ENCODE peak calls at places on chromosomes 7 and 10, in five cellular contexts. Q is body of pancreas, F is gastrocnemius medialis, G is heart left ventricle, P is heart right ventricle. B is an unnamed sample.

GRCh38 chr7:100621554-100621953 is 9.2 kb downstream of the MOSPD3 start:
- DNase-seq in Q (peak), F (no peak), G (no peak), P (no peak), B (no peak)

GRCh38 chr7:75639893-75640600 is 98.7 kb downstream of the HIP1 start:
- DNase-seq in Q (no peak), F (no peak), G (no peak), P (no peak), B (no peak)

GRCh38 chr7:47260270-47260669 is 321.6 kb downstream of the TNS3 start:
- DNase-seq in Q (no peak), F (no peak), G (no peak), P (no peak), B (no peak)

GRCh38 chr10:42942279-42942932 is 134.5 kb upstream of the RET start:
- DNase-seq in Q (no peak), F (no peak), G (no peak), P (no peak), B (no peak)

GRCh38 chr7:25857376-25858067 is 294.5 kb upstream of the NFE2L3 start:
- DNase-seq in Q (no peak), F (peak), G (no peak), P (no peak), B (no peak)

GRCh38 chr7:151891182-151891581 is 14.3 kb upstream of the PRKAG2 start:
- DNase-seq in Q (no peak), F (no peak), G (peak), P (no peak), B (no peak)

GRCh38 chr7:47046949-47047348 is 535.0 kb downstream of the TNS3 start:
- DNase-seq in Q (no peak), F (no peak), G (no peak), P (no peak), B (no peak)

GRCh38 chr7:149544028-149544427 is 46.4 kb upstream of the ZNF746 start:
- DNase-seq in Q (no peak), F (no peak), G (no peak), P (no peak), B (no peak)

GRCh38 chr7:111041577-111041976 is 49.4 kb upstream of the LRRN3 start:
- DNase-seq in Q (no peak), F (no peak), G (no peak), P (no peak), B (no peak)

GRCh38 chr10:71933651-71934050 is 30.5 kb upstream of the CHST3 start:
- DNase-seq in Q (no peak), F (no peak), G (no peak), P (no peak), B (no peak)

GRCh38 chr7:136399378-136399777 is 422.2 kb upstream of the MTPN start:
- DNase-seq in Q (no peak), F (no peak), G (no peak), P (no peak), B (no peak)

GRCh38 chr10:71074176-71074755 is 138.1 kb upstream of the UNC5B start:
- DNase-seq in Q (no peak), F (no peak), G (no peak), P (no peak), B (no peak)

GRCh38 chr10:62860946-62861345 is 44.8 kb upstream of the EGR2 start:
- DNase-seq in Q (peak), F (no peak), G (peak), P (no peak), B (no peak)

GRCh38 chr7:1137517-1138167 is 22.4 kb downstream of the ZFAND2A start:
- DNase-seq in Q (no peak), F (no peak), G (no peak), P (no peak), B (no peak)

GRCh38 chr10:129556316-129556715 is 89.3 kb downstream of the MGMT start:
- DNase-seq in Q (no peak), F (no peak), G (no peak), P (no peak), B (no peak)

GRCh38 chr7:151125835-151126481 is 39.7 kb downstream of the AGAP3 start:
- DNase-seq in Q (no peak), F (no peak), G (no peak), P (no peak), B (no peak)

GRCh38 chr7:119270045-119270464 is 1002.9 kb upstream of the KCND2 start:
- DNase-seq in Q (peak), F (peak), G (no peak), P (no peak), B (peak)

GRCh38 chr7:44750921-44751571 is 2.4 kb downstream of the ZMIZ2 start:
- DNase-seq in Q (no peak), F (no peak), G (no peak), P (peak), B (no peak)

GRCh38 chr7:21299766-21300165 is 128.1 kb upstream of the SP4 start:
- DNase-seq in Q (no peak), F (no peak), G (no peak), P (no peak), B (no peak)

GRCh38 chr7:86745019-86745745 is 101.5 kb downstream of the GRM3 start:
- DNase-seq in Q (peak), F (no peak), G (peak), P (peak), B (no peak)

GRCh38 chr7:113955157-113955556 is 36.3 kb upstream of the PPP1R3A start:
- DNase-seq in Q (no peak), F (no peak), G (no peak), P (no peak), B (no peak)

GRCh38 chr10:34137955-34138354 is 677.1 kb downstream of the PARD3 start:
- DNase-seq in Q (no peak), F (no peak), G (no peak), P (no peak), B (no peak)

GRCh38 chr7:1054438-1055083 is 10.2 kb downstream of the GPR146 start:
- DNase-seq in Q (no peak), F (no peak), G (peak), P (no peak), B (no peak)

GRCh38 chr10:69055241-69055640 is 32.7 kb upstream of the SRGN start:
- DNase-seq in Q (no peak), F (no peak), G (no peak), P (no peak), B (no peak)

GRCh38 chr7:140605337-140605736 is 35.3 kb downstream of the DENND2A start:
- DNase-seq in Q (no peak), F (no peak), G (no peak), P (no peak), B (no peak)

GRCh38 chr7:141558544-141559183 is 7.5 kb downstream of the AGK start:
- DNase-seq in Q (no peak), F (no peak), G (no peak), P (no peak), B (no peak)

GRCh38 chr10:76185476-76186255 is 754.2 kb downstream of the LRMDA start:
- DNase-seq in Q (peak), F (no peak), G (no peak), P (no peak), B (no peak)

GRCh38 chr10:3976718-3977117 is 191.7 kb upstream of the KLF6 start:
- DNase-seq in Q (no peak), F (no peak), G (no peak), P (no peak), B (no peak)
- H3K4me3 ChIP-seq in Q (no peak), F (no peak), G (no peak), P (no peak), B (no peak)

GRCh38 chr10:79034271-79034876 is 34.4 kb upstream of the ZMIZ1 start:
- DNase-seq in Q (no peak), F (no peak), G (no peak), P (no peak), B (no peak)

GRCh38 chr10:79038104-79038840 is 30.5 kb upstream of the ZMIZ1 start:
- DNase-seq in Q (no peak), F (no peak), G (no peak), P (no peak), B (no peak)

GRCh38 chr10:79044036-79044664 is 24.6 kb upstream of the ZMIZ1 start:
- DNase-seq in Q (no peak), F (no peak), G (no peak), P (no peak), B (no peak)

GRCh38 chr10:79042639-79043411 is 25.9 kb upstream of the ZMIZ1 start:
- DNase-seq in Q (no peak), F (no peak), G (no peak), P (no peak), B (no peak)

GRCh38 chr10:79038841-79039201 is 29.9 kb upstream of the ZMIZ1 start:
- DNase-seq in Q (no peak), F (peak), G (no peak), P (no peak), B (peak)
- H3K4me3 ChIP-seq in Q (no peak), F (no peak), G (no peak), P (no peak), B (no peak)

DNA sequence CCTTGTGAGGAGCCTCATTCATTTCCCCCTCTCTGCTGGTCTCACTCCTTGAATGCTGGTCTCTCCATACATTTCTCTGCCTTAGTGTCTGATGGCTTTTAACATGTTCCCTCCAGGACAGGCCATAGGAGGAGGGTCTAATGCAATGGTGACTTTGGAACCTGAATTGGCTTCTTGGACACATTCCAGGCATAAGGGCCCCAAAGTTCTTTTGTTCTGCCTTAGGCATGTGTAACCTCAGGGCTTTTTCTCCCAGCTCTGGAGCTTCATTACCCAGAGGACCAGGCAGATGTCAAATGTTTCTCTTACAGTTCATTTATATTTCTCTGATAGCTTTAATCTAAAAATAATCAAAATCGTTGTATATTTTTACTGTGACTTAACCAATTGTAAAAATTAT is 162.6 kb downstream of the SDK1 start:
- DNase-seq in Q (no peak), F (no peak), G (no peak), P (no peak), B (no peak)
- H3K4me3 ChIP-seq in Q (no peak), F (no peak), G (no peak), P (no peak), B (no peak)

GRCh38 chr10:124151466-124152095 is 58.2 kb upstream of the CHST15 start:
- DNase-seq in Q (no peak), F (no peak), G (no peak), P (no peak), B (no peak)

GRCh38 chr10:124152139-124152780 is 58.9 kb upstream of the CHST15 start:
- DNase-seq in Q (no peak), F (peak), G (peak), P (peak), B (peak)

GRCh38 chr10:124153601-124153930 is 60.2 kb upstream of the CHST15 start:
- DNase-seq in Q (no peak), F (no peak), G (no peak), P (no peak), B (no peak)

GRCh38 chr10:124150807-124151417 is 57.5 kb upstream of the CHST15 start:
- DNase-seq in Q (no peak), F (peak), G (no peak), P (no peak), B (no peak)

GRCh38 chr10:124152781-124153600 is 59.6 kb upstream of the CHST15 start:
- DNase-seq in Q (peak), F (peak), G (peak), P (peak), B (peak)
- H3K4me3 ChIP-seq in Q (no peak), F (no peak), G (no peak), P (no peak), B (no peak)

GRCh38 chr7:105530546-105530945 is 1.5 kb upstream of the RINT1 start:
- DNase-seq in Q (no peak), F (no peak), G (no peak), P (no peak), B (no peak)

GRCh38 chr7:105530126-105530525 is 1.9 kb upstream of the RINT1 start:
- DNase-seq in Q (no peak), F (no peak), G (no peak), P (no peak), B (no peak)

GRCh38 chr7:105532709-105533460 is 884 bp downstream of the RINT1 start:
- DNase-seq in Q (no peak), F (no peak), G (no peak), P (no peak), B (no peak)

DNA sequence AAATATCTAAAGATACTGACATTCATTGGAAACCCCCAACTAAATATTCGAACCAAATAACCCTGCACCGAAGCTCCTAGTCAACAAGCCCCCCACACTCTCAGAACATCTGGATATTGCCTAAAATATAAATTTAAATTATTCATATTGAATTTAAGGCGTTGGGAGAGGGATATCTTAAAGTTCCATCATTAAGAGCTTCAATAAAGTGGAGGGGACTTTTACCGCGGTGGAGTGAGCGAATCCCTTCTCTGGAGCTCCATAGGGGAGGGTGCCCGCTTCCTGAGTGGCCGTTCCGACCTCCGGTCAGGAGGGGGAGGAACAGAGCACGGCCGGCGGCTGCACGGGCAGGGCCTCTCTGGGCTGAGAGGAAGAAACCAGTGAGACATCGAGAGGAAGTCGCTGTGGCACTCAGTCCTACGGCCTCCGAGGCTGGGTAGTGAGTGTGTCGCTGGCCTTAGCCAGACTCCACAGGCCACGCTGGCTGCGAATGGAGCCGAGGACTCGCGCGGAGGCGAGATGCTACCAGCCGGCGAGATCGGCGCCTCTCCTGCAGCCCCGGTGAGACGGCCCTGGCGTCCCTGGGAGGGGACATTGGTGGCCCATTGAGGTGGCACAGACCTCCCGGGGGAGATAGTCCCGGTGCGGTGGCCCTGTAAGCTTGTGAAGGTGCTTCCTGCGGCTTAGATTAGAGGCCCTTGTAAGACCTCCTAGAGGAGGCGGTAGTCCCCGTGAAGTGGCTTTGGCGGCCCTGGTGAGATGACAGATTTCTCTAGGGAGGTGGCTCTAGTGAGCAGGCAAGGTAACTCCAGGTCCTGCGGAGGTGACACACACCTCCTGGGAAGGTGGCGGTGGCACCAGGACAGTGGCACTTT is at the start of gene RINT1:
- DNase-seq in Q (peak), F (peak), G (peak), P (peak), B (peak)
- H3K4me3 ChIP-seq in Q (peak), F (peak), G (peak), P (peak), B (peak)

DNA sequence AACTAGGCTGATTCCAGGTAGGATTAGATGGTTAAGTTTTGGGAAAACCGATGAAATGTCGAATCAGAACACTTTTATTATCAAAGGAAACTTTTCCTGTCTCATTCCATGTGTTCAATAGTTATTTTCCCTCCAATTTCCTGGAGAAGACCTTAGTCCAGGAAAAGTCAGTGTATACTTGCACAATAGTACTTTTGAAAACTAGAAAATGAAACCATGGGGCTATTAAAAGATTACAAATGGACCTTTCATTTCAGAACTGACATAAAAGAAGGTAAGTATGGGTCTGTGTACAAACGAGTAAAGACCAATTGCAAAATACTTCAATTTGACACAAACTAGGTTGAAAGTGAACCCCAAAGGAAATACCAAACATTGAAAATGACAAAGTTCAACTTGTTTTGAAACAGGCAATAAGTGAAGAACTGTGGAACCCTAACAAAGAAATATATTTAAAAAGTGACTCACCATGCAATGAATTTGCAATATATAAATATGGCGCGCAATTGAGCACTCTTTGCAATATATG is 2.1 kb downstream of the AVPI1 start:
- DNase-seq in Q (no peak), F (no peak), G (no peak), P (no peak), B (no peak)
- H3K4me3 ChIP-seq in Q (no peak), F (no peak), G (no peak), P (no peak), B (peak)

DNA sequence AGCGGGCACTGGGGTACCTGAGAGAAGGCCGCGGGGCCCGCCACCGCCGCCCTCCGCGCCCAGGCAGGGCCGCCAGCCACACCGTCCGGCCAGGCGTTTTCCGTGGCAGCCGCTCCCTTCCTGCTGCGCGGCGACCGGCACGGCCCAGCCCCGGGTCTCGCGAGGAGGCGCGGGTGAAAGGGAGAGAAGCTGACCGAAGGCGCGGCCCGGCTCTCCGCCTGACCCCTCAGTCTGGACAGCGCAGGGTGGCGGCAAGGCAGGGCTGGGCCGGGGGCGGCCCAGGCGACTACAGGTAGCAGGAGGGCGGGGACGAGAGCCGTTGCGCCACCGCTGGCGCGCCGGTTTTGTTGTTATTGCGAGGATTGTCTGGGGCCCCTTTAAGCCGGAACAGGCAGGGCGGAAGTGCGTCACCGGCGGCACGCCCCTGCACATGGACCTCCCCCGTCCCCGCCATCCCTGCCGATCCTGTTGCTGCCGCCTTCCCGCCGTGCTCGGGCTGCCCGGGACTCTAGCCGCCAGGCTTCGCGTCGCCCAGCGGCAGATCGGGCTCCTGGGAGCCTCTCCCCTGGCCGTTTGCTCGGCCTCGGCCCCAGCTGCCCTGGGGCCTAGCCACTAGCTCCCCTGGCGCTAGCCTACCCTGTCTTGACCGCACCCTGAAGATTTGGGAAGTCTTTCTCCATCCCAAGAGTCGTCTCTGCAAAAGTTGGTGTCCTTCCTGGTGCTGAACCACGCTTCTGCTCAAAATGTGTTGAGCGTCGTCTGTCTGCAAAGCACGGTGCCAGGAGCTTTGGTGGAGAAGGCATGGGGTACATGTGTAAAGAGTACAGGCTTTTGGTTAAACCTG is at the start of gene HERPUD2:
- DNase-seq in Q (peak), F (peak), G (peak), P (peak), B (peak)
- H3K4me3 ChIP-seq in Q (peak), F (peak), G (peak), P (peak), B (peak)

DNA sequence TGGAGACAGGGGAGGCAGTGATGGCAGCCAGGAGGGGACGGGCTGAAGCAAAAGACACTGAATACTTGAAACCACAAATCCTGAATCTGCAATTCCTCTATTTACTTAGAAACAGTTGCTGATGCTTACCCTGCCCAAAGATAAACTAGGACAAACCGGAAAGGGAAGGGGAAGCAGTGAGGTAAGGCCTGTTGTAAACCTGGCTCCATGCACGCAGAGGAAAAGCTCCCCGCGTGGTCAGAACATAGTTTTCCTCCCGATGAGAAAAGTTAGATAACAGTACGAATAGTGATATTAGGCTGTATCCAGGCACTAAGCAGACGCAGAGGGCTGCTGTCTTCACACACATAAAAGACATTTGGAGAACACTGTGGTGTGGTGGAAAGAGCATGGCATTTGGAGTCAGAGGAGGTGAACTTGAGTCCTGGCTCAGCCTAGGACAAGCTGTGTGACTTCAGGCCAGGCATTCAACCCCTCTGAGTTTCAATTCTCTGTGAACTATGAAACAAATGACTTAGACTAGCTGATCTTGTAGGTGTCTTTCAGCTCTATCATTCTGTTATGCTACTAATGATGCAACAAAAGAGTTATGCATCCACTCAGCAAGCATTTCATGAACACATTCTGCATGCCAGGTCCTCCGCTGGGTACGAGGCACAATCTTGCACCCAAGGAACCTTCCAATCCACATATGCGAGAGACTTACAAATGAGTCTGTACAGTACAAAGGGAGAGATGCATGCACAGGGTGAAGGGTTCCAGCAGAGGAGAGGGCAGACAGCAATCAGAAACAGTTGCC is 80.9 kb downstream of the SORBS1 start:
- DNase-seq in Q (no peak), F (no peak), G (peak), P (no peak), B (no peak)
- H3K4me3 ChIP-seq in Q (no peak), F (peak), G (no peak), P (no peak), B (no peak)

B was measured in HFF-Myc.